ENCODE peak calls at places on chromosomes 1 and 21, in seven cellular contexts. One of them, this sample, is unnamed.

GRCh38 chr1:92065042-92065441 is 10.2 kb downstream of the SETSIP start:
- DNase-seq in H1: no peak
- DNase-seq in SK-N-SH: peak; percentile 11
- DNase-seq in HCT116: no peak
- DNase-seq in GM12878: no peak
- DNase-seq in HepG2: peak; percentile 11
- DNase-seq in K562: no peak
- DNase-seq in this sample: peak; percentile 16

GRCh38 chr1:205693421-205693991 is 13.2 kb upstream of the SLC45A3 start:
- DNase-seq in HepG2: no peak
- DNase-seq in GM12878: no peak
- DNase-seq in HCT116: no peak
- DNase-seq in SK-N-SH: no peak
- DNase-seq in K562: no peak
- DNase-seq in H1: no peak
- DNase-seq in this sample: no peak

GRCh38 chr21:17795084-17796036 is 23.8 kb downstream of the C21orf91 start:
- DNase-seq in SK-N-SH: no peak
- DNase-seq in GM12878: no peak
- DNase-seq in H1: no peak
- DNase-seq in HepG2: no peak
- DNase-seq in HCT116: no peak
- DNase-seq in K562: no peak
- DNase-seq in this sample: no peak

GRCh38 chr1:159881930-159882839 is 17.8 kb downstream of the CFAP45 start:
- DNase-seq in SK-N-SH: peak; percentile 33
- DNase-seq in K562: peak; percentile 59
- DNase-seq in H1: no peak
- DNase-seq in HCT116: peak; percentile 96
- DNase-seq in HepG2: peak; percentile 32
- DNase-seq in GM12878: no peak
- DNase-seq in this sample: peak; percentile 96

GRCh38 chr1:38344705-38345104 is 298.1 kb upstream of the POU3F1 start:
- DNase-seq in SK-N-SH: no peak
- DNase-seq in GM12878: no peak
- DNase-seq in HepG2: no peak
- DNase-seq in HCT116: no peak
- DNase-seq in K562: no peak
- DNase-seq in H1: no peak
- DNase-seq in this sample: no peak

GRCh38 chr1:55833452-55834160 is 618.4 kb upstream of the USP24 start:
- DNase-seq in HCT116: no peak
- DNase-seq in GM12878: no peak
- DNase-seq in H1: no peak
- DNase-seq in K562: no peak
- DNase-seq in SK-N-SH: no peak
- DNase-seq in HepG2: no peak
- DNase-seq in this sample: no peak

GRCh38 chr21:17527240-17527639 is 14.4 kb downstream of the CXADR start:
- DNase-seq in K562: no peak
- DNase-seq in HepG2: peak; percentile 83
- DNase-seq in GM12878: no peak
- DNase-seq in H1: no peak
- DNase-seq in HCT116: no peak
- DNase-seq in SK-N-SH: peak; percentile 24
- DNase-seq in this sample: peak; percentile 43

GRCh38 chr1:39061951-39062350 is 35.8 kb downstream of the NDUFS5 start:
- DNase-seq in K562: no peak
- DNase-seq in GM12878: no peak
- DNase-seq in HCT116: no peak
- DNase-seq in SK-N-SH: no peak
- DNase-seq in HepG2: no peak
- DNase-seq in H1: no peak
- DNase-seq in this sample: no peak

GRCh38 chr21:32372755-32373154 is 20.1 kb downstream of the URB1 start:
- DNase-seq in H1: no peak
- DNase-seq in HCT116: no peak
- DNase-seq in SK-N-SH: no peak
- DNase-seq in HepG2: no peak
- DNase-seq in GM12878: no peak
- DNase-seq in K562: no peak
- DNase-seq in this sample: no peak

GRCh38 chr1:14106679-14107313 is 406.8 kb downstream of the PRDM2 start:
- DNase-seq in H1: no peak
- DNase-seq in HCT116: no peak
- DNase-seq in HepG2: no peak
- DNase-seq in GM12878: no peak
- DNase-seq in K562: no peak
- DNase-seq in SK-N-SH: no peak
- DNase-seq in this sample: no peak

GRCh38 chr1:18554101-18554500 is 73.4 kb downstream of the KLHDC7A start:
- DNase-seq in HCT116: no peak
- DNase-seq in SK-N-SH: no peak
- DNase-seq in H1: no peak
- DNase-seq in GM12878: no peak
- DNase-seq in HepG2: no peak
- DNase-seq in K562: no peak
- DNase-seq in this sample: no peak

GRCh38 chr1:234610582-234611152 is 689 bp upstream of the IRF2BP2 start:
- DNase-seq in HepG2: peak; percentile 90
- DNase-seq in GM12878: peak; percentile 75
- DNase-seq in SK-N-SH: peak; percentile 92
- DNase-seq in HCT116: peak; percentile 82
- DNase-seq in K562: peak; percentile 74
- DNase-seq in H1: peak; percentile 43
- DNase-seq in this sample: peak; percentile 99

GRCh38 chr1:227779651-227780050 is 35.8 kb upstream of the PRSS38 start:
- DNase-seq in GM12878: no peak
- DNase-seq in K562: no peak
- DNase-seq in HepG2: no peak
- DNase-seq in H1: no peak
- DNase-seq in HCT116: no peak
- DNase-seq in SK-N-SH: no peak
- DNase-seq in this sample: no peak

GRCh38 chr1:74388855-74389254 is 123.6 kb downstream of the LRRC53 start:
- DNase-seq in K562: no peak
- DNase-seq in SK-N-SH: no peak
- DNase-seq in GM12878: no peak
- DNase-seq in HepG2: no peak
- DNase-seq in H1: no peak
- DNase-seq in HCT116: no peak
- DNase-seq in this sample: no peak

GRCh38 chr1:155127672-155128468 is at the start of gene EFNA1:
- DNase-seq in K562: peak; percentile 78
- DNase-seq in SK-N-SH: peak; percentile 84
- DNase-seq in H1: no peak
- DNase-seq in GM12878: no peak
- DNase-seq in HepG2: peak; percentile 59
- DNase-seq in HCT116: no peak
- DNase-seq in this sample: no peak

GRCh38 chr1:51863384-51863783 is 15.1 kb downstream of the NRDC start:
- DNase-seq in HepG2: no peak
- DNase-seq in K562: no peak
- DNase-seq in HCT116: no peak
- DNase-seq in GM12878: peak; percentile 32
- DNase-seq in H1: no peak
- DNase-seq in SK-N-SH: no peak
- DNase-seq in this sample: no peak

GRCh38 chr1:42934541-42935312 is 23.9 kb downstream of the SLC2A1 start:
- DNase-seq in GM12878: no peak
- DNase-seq in HepG2: no peak
- DNase-seq in HCT116: no peak
- DNase-seq in K562: no peak
- DNase-seq in H1: no peak
- DNase-seq in SK-N-SH: no peak
- DNase-seq in this sample: no peak

GRCh38 chr1:201279313-201279712 is 4.0 kb upstream of the PKP1 start:
- DNase-seq in K562: no peak
- DNase-seq in HepG2: no peak
- DNase-seq in GM12878: no peak
- DNase-seq in HCT116: no peak
- DNase-seq in SK-N-SH: no peak
- DNase-seq in H1: no peak
- DNase-seq in this sample: no peak

GRCh38 chr1:24908591-24909259 is 21.4 kb downstream of the RUNX3 start:
- DNase-seq in H1: no peak
- DNase-seq in SK-N-SH: no peak
- DNase-seq in HepG2: no peak
- DNase-seq in K562: no peak
- DNase-seq in HCT116: no peak
- DNase-seq in GM12878: no peak
- DNase-seq in this sample: no peak

GRCh38 chr1:92439291-92439690 is 47.4 kb downstream of the GFI1 start:
- DNase-seq in SK-N-SH: no peak
- DNase-seq in GM12878: peak; percentile 13
- DNase-seq in HCT116: no peak
- DNase-seq in HepG2: no peak
- DNase-seq in K562: no peak
- DNase-seq in H1: no peak
- DNase-seq in this sample: no peak

GRCh38 chr1:94962745-94963265 is 35.9 kb upstream of the CNN3 start:
- DNase-seq in GM12878: peak; percentile 64
- DNase-seq in K562: no peak
- DNase-seq in HCT116: no peak
- DNase-seq in HepG2: peak; percentile 85
- DNase-seq in H1: no peak
- DNase-seq in SK-N-SH: no peak
- DNase-seq in this sample: peak; percentile 11

GRCh38 chr1:226201029-226201593 is 14.6 kb upstream of the ACBD3 start:
- DNase-seq in HCT116: peak; percentile 13
- DNase-seq in SK-N-SH: no peak
- DNase-seq in H1: no peak
- DNase-seq in GM12878: no peak
- DNase-seq in HepG2: no peak
- DNase-seq in K562: peak; percentile 41
- DNase-seq in this sample: no peak

GRCh38 chr1:213070399-213070798 is 19.4 kb downstream of the RPS6KC1 start:
- DNase-seq in SK-N-SH: peak; percentile 7
- DNase-seq in HCT116: no peak
- DNase-seq in H1: no peak
- DNase-seq in K562: no peak
- DNase-seq in HepG2: peak; percentile 35
- DNase-seq in GM12878: peak; percentile 84
- DNase-seq in this sample: no peak

GRCh38 chr1:21289700-21290545 is at the start of gene ECE1:
- DNase-seq in K562: peak; percentile 68
- DNase-seq in HCT116: no peak
- DNase-seq in HepG2: no peak
- DNase-seq in GM12878: no peak
- DNase-seq in H1: no peak
- DNase-seq in SK-N-SH: peak; percentile 94
- DNase-seq in this sample: peak; percentile 43
- TF ChIP-seq JUND in K562: no peak
- TF ChIP-seq JUND in HCT116: no peak
- TF ChIP-seq JUND in HepG2: no peak
- TF ChIP-seq JUND in GM12878: no peak
- TF ChIP-seq JUND in H1: no peak
- TF ChIP-seq JUND in SK-N-SH: no peak
- TF ChIP-seq JUND in this sample: no peak

GRCh38 chr1:12499574-12500245 is 118.3 kb downstream of the DHRS3 start:
- DNase-seq in SK-N-SH: no peak
- DNase-seq in HCT116: no peak
- DNase-seq in HepG2: no peak
- DNase-seq in K562: no peak
- DNase-seq in GM12878: no peak
- DNase-seq in H1: no peak
- DNase-seq in this sample: no peak
- TF ChIP-seq JUND in SK-N-SH: no peak
- TF ChIP-seq JUND in HCT116: no peak
- TF ChIP-seq JUND in HepG2: no peak
- TF ChIP-seq JUND in K562: no peak
- TF ChIP-seq JUND in GM12878: no peak
- TF ChIP-seq JUND in H1: no peak
- TF ChIP-seq JUND in this sample: no peak

DNA sequence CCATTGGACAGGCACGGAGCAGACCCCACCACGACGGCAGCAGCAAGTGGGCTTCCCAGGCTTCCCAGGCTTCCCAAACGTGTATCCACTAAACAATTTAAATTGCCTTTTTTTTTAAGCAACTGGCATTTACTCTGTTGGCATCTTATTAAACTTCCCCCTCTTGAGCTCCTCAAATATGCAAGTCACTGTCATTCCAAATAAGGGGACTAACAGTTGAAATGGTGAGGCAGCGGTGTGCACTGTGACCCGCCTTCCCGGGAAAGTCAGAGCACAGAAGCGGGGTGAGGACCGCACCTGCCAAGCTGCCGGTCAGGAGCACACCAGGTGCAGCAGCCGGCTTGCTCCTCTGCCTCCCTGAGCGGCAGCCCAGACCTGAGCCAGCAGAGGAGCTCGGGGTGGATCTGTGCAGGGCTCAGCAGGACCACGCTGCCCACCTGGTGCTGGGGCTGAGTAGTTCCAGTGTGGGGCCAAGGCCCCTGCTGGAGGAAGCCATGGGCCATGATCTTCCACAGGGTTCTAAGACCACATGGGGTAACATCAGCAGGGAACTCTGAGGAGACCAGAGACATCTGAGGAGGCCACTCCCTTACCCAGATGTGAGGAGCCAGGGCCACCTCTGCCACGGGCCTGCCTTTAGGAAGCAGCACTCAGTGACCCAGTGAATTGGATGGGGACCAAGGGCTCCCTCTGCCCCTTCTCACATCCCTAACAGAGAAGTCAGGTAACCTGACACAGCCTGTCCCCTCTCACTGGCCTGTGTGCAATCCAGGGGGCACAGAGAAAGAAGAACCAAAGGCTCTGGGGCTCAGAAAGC is 245.4 kb downstream of the NPHP4 start:
- DNase-seq in GM12878: no peak
- DNase-seq in HepG2: no peak
- DNase-seq in K562: no peak
- DNase-seq in SK-N-SH: no peak
- DNase-seq in HCT116: no peak
- DNase-seq in H1: no peak
- DNase-seq in this sample: no peak
- TF ChIP-seq JUND in GM12878: no peak
- TF ChIP-seq JUND in HepG2: no peak
- TF ChIP-seq JUND in K562: no peak
- TF ChIP-seq JUND in SK-N-SH: no peak
- TF ChIP-seq JUND in HCT116: no peak
- TF ChIP-seq JUND in H1: no peak
- TF ChIP-seq JUND in this sample: no peak

GRCh38 chr21:46071082-46071481 is 26.8 kb upstream of the COL6A2 start:
- DNase-seq in HCT116: no peak
- DNase-seq in H1: no peak
- DNase-seq in K562: no peak
- DNase-seq in GM12878: no peak
- DNase-seq in SK-N-SH: no peak
- DNase-seq in HepG2: no peak
- DNase-seq in this sample: no peak

GRCh38 chr21:46069166-46069565 is 28.7 kb upstream of the COL6A2 start:
- DNase-seq in GM12878: no peak
- DNase-seq in H1: no peak
- DNase-seq in HCT116: no peak
- DNase-seq in K562: no peak
- DNase-seq in SK-N-SH: no peak
- DNase-seq in HepG2: no peak
- DNase-seq in this sample: no peak

GRCh38 chr21:46067505-46068201 is 30.3 kb upstream of the COL6A2 start:
- DNase-seq in K562: no peak
- DNase-seq in H1: no peak
- DNase-seq in GM12878: no peak
- DNase-seq in HCT116: no peak
- DNase-seq in HepG2: no peak
- DNase-seq in SK-N-SH: no peak
- DNase-seq in this sample: no peak

GRCh38 chr21:46068516-46069079 is 29.3 kb upstream of the COL6A2 start:
- DNase-seq in K562: no peak
- DNase-seq in SK-N-SH: no peak
- DNase-seq in GM12878: no peak
- DNase-seq in H1: no peak
- DNase-seq in HepG2: no peak
- DNase-seq in HCT116: no peak
- DNase-seq in this sample: no peak

GRCh38 chr21:46069719-46070279 is 28.1 kb upstream of the COL6A2 start:
- DNase-seq in K562: no peak
- DNase-seq in H1: no peak
- DNase-seq in HepG2: no peak
- DNase-seq in SK-N-SH: no peak
- DNase-seq in HCT116: no peak
- DNase-seq in GM12878: no peak
- DNase-seq in this sample: no peak
- TF ChIP-seq JUND in K562: no peak
- TF ChIP-seq JUND in H1: no peak
- TF ChIP-seq JUND in HepG2: no peak
- TF ChIP-seq JUND in SK-N-SH: no peak
- TF ChIP-seq JUND in HCT116: no peak
- TF ChIP-seq JUND in GM12878: no peak
- TF ChIP-seq JUND in this sample: no peak

This sample was measured in T47D.